ENCODE peak calls at places on chromosomes 7 and 10, in nine cellular contexts. W, H, U, M, Z, Q, D, V and Y are unnamed samples. For H3K9me3, the result is how much of the 10 kb centered on the place peaks cover.

GRCh38 chr7:98784216-98784785 is 85.5 kb downstream of the TMEM130 start:
- DNase-seq in W (no peak), H (no peak), U (no peak), M (no peak), Z (no peak), Q (no peak), D (no peak), V (no peak), Y (no peak)

GRCh38 chr10:69071610-69072009 is 16.3 kb upstream of the SRGN start:
- DNase-seq in W (no peak), H (peak), U (peak), M (no peak), Z (no peak), Q (no peak), D (no peak), V (no peak), Y (no peak)

GRCh38 chr10:78305311-78305710 is 271.6 kb downstream of the RPS24 start:
- DNase-seq in W (peak), H (no peak), U (no peak), M (peak), Z (peak), Q (no peak), D (no peak), V (no peak), Y (no peak)

GRCh38 chr7:90749774-90750173 is 153.7 kb downstream of the CDK14 start:
- DNase-seq in W (no peak), H (peak), U (no peak), M (no peak), Z (no peak), Q (no peak), D (no peak), V (no peak), Y (no peak)

GRCh38 chr7:17624379-17624778 is 315.9 kb downstream of the SNX13 start:
- DNase-seq in W (no peak), H (no peak), U (no peak), M (no peak), Z (no peak), Q (no peak), D (no peak), V (no peak), Y (no peak)

GRCh38 chr10:12160664-12161063 is 31.2 kb downstream of the SEC61A2 start:
- DNase-seq in W (no peak), H (no peak), U (no peak), M (no peak), Z (no peak), Q (no peak), D (no peak), V (no peak), Y (no peak)

GRCh38 chr7:40310213-40310612 is 175.4 kb downstream of the SUGCT start:
- DNase-seq in W (no peak), H (peak), U (no peak), M (no peak), Z (no peak), Q (no peak), D (no peak), V (no peak), Y (no peak)

GRCh38 chr7:21355406-21355874 is 72.4 kb upstream of the SP4 start:
- DNase-seq in W (no peak), H (no peak), U (no peak), M (no peak), Z (no peak), Q (no peak), D (peak), V (no peak), Y (no peak)

GRCh38 chr10:94430705-94431104 is 28.4 kb downstream of the TBC1D12 start:
- DNase-seq in W (no peak), H (no peak), U (no peak), M (no peak), Z (no peak), Q (no peak), D (no peak), V (no peak), Y (no peak)

GRCh38 chr7:69739182-69739581 is 140.9 kb downstream of the AUTS2 start:
- DNase-seq in W (no peak), H (no peak), U (no peak), M (no peak), Z (no peak), Q (no peak), D (no peak), V (no peak), Y (no peak)

GRCh38 chr10:16116404-16117304 is 256.3 kb upstream of the MINDY3 start:
- DNase-seq in W (no peak), H (peak), U (no peak), M (no peak), Z (no peak), Q (peak), D (no peak), V (no peak), Y (no peak)

GRCh38 chr7:94486206-94486605 is 23.4 kb upstream of the CASD1 start:
- DNase-seq in W (no peak), H (no peak), U (no peak), M (no peak), Z (no peak), Q (no peak), D (no peak), V (no peak), Y (no peak)

GRCh38 chr7:116356979-116357378 is 142.6 kb upstream of the CAV2 start:
- DNase-seq in W (no peak), H (peak), U (no peak), M (no peak), Z (no peak), Q (no peak), D (no peak), V (no peak), Y (no peak)

GRCh38 chr7:135802697-135803096 is 54.1 kb upstream of the FAM180A start:
- DNase-seq in W (no peak), H (no peak), U (no peak), M (no peak), Z (no peak), Q (no peak), D (no peak), V (no peak), Y (no peak)

GRCh38 chr10:125700355-125700911 is 17.5 kb upstream of the TEX36 start:
- DNase-seq in W (no peak), H (peak), U (no peak), M (no peak), Z (no peak), Q (no peak), D (no peak), V (no peak), Y (no peak)

GRCh38 chr7:10940748-10941358 is 32.8 kb upstream of the PHF14 start:
- DNase-seq in W (no peak), H (no peak), U (no peak), M (no peak), Z (no peak), Q (no peak), D (peak), V (no peak), Y (peak)

GRCh38 chr10:127195041-127195506 is 1.3 kb downstream of the INSYN2A start:
- DNase-seq in W (no peak), H (peak), U (no peak), M (no peak), Z (no peak), Q (no peak), D (no peak), V (no peak), Y (no peak)

GRCh38 chr10:132396495-132397035 is 435 bp upstream of the PWWP2B start:
- DNase-seq in W (no peak), H (no peak), U (peak), M (no peak), Z (peak), Q (no peak), D (peak), V (peak), Y (peak)

GRCh38 chr7:100699018-100699417 is 5.0 kb upstream of the GIGYF1 start:
- DNase-seq in W (no peak), H (no peak), U (no peak), M (no peak), Z (no peak), Q (no peak), D (no peak), V (no peak), Y (no peak)
- H3K9me3 ChIP-seq in W (under half), H (under half), U (under half), M (under half), Z (under half), Q (under half), D (under half), V (under half), Y (under half)

GRCh38 chr7:129925416-129926002 is 27.3 kb downstream of the UBE2H start:
- DNase-seq in W (no peak), H (no peak), U (peak), M (no peak), Z (peak), Q (no peak), D (no peak), V (no peak), Y (no peak)
- H3K27ac ChIP-seq in W (no peak), H (no peak), U (peak), M (peak), Z (peak), Q (no peak), D (peak), V (no peak), Y (no peak)

DNA sequence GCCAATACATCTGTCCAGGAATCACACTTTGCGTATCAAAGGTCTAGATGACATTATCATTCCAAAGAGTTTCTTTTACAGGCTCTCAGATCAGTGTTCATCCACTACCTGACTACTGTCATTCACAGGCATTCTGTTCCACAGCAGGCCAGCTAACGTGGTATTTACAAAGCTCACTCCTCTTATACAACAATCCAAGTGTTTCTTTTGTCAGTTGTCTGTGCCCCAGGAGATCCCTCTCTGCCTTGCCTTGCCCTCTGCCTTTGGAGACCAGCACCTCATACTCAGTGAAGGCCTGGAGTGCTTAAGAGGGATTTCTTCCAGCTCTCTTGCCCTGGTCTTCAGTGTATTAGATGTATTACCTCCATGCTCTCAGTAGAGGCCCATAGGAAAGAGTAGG is 34.6 kb upstream of the CC2D2B start:
- DNase-seq in W (no peak), H (no peak), U (no peak), M (peak), Z (no peak), Q (no peak), D (no peak), V (no peak), Y (no peak)
- TF ChIP-seq POLR2A in W (no peak), H (no peak), U (no peak), M (no peak), Z (no peak), Q (no peak), D (no peak), V (no peak), Y (no peak)

GRCh38 chr10:121590772-121591171 is 7.5 kb downstream of the FGFR2 start:
- DNase-seq in W (no peak), H (no peak), U (peak), M (no peak), Z (no peak), Q (no peak), D (no peak), V (no peak), Y (no peak)

GRCh38 chr10:121591186-121591585 is 7.1 kb downstream of the FGFR2 start:
- DNase-seq in W (no peak), H (no peak), U (peak), M (no peak), Z (no peak), Q (no peak), D (no peak), V (no peak), Y (no peak)

GRCh38 chr10:121593676-121594075 is 4.6 kb downstream of the FGFR2 start:
- DNase-seq in W (no peak), H (no peak), U (peak), M (no peak), Z (no peak), Q (no peak), D (no peak), V (no peak), Y (no peak)

GRCh38 chr10:121593267-121593666 is 5.0 kb downstream of the FGFR2 start:
- DNase-seq in W (no peak), H (no peak), U (peak), M (no peak), Z (no peak), Q (no peak), D (no peak), V (no peak), Y (no peak)

DNA sequence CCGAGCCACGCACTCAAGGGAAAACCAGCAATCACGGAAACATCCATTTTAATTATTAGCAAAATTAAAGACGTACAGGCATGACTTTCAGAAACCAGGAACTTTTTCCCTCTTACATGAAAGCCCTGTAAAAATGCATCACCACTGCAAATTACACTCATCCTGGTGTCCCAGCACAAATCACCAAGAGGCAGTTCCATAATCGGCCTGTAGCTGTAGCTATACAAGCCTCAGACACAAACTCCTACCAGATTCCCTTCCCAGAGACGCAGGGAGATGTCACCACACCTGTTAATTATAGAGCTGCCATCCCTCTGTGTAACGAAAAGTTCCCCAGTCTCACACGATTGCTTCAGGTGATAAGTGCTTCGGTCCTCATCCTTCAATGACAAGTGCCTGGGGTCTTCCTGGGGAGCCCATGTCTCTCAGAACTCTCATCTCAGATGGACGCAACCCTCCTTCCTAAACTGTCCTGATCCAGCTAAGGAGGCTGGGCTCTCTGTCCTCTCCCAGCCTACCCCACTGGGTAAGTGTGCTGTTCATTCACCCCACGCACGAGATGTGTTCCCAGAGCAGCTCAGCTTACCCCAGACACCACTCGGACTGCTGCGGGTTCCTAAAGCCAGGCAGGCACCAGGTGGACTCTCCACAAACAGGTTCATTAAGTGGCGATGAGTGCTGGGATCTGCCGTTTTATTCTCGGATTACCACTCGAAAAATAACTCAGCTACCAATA is 5.9 kb downstream of the FGFR2 start:
- DNase-seq in W (no peak), H (no peak), U (peak), M (no peak), Z (no peak), Q (no peak), D (no peak), V (no peak), Y (no peak)
- H3K9me3 ChIP-seq in W (under half), H (under half), U (under half), M (under half), Z (under half), Q (under half), D (under half), V (under half), Y (under half)

GRCh38 chr7:50718876-50719275 is 63.8 kb downstream of the GRB10 start:
- DNase-seq in W (no peak), H (no peak), U (no peak), M (no peak), Z (no peak), Q (no peak), D (no peak), V (no peak), Y (no peak)
- H3K27ac ChIP-seq in W (no peak), H (no peak), U (no peak), M (no peak), Z (no peak), Q (no peak), D (no peak), V (no peak), Y (no peak)

GRCh38 chr10:73965890-73966768 is 31.8 kb upstream of the VCL start:
- DNase-seq in W (no peak), H (peak), U (peak), M (no peak), Z (peak), Q (peak), D (peak), V (peak), Y (peak)
- TF ChIP-seq POLR2A in W (no peak), H (no peak), U (peak), M (no peak), Z (peak), Q (no peak), D (no peak), V (no peak), Y (no peak)

DNA sequence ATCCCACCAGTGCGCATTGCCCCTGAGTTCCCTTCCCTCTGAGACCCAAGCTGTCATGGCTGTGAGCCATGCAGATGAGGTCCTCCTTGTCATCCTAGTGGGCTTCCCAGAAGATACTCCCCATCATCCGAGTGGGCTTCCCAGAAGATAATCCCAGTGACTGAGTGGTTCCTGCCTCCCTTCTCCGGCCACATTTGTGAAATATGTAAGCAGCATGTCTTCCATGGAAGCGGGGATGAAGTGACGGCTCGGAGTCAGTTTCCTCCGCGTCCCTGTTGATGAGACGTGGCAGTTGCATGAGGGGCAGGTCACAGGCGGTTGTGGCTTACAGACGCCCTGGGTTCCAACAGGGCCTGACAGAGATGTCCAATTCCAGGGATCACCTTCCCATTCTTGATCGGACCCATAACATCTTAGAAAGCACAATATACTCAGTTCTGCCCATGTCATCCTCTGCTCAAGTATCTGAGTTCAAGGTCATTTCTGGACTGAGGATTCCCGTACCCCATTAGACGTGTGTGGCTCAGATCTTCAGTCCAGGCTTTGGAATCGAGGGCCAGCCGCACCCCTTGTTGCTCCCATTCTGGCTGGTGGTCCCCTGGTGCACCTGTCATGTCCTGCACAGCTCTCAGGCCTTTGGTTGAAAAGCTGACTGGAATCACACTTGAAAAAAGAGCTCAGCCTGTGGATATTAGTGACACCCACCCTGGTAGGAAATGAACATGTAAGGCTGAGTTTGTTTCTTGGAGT is 166.9 kb downstream of the PTPRN2 start:
- DNase-seq in W (no peak), H (no peak), U (no peak), M (no peak), Z (no peak), Q (no peak), D (no peak), V (no peak), Y (no peak)
- H3K9me3 ChIP-seq in W (under half), H (under half), U (under half), M (under half), Z (under half), Q (under half), D (under half), V (under half), Y (under half)